ENCODE peak calls at places on chromosomes 5 and 9, in five cellular contexts. J is stomach, W is breast epithelium, F is ovary, E is A549. P is an unnamed sample.

GRCh38 chr5:51684794-51685355 is 301.6 kb downstream of the ISL1 start:
- DNase-seq in J (no peak), W (no peak), E (no peak), F (no peak), P (no peak)

GRCh38 chr5:84430863-84431663 is 46.4 kb upstream of the EDIL3 start:
- DNase-seq in W (no peak), E (no peak), F (no peak), J (no peak), P (no peak)

GRCh38 chr9:133889498-133890301 is 102.4 kb downstream of the VAV2 start:
- DNase-seq in J (no peak), W (no peak), F (no peak), E (peak), P (no peak)

GRCh38 chr9:129222691-129223218 is 44.7 kb upstream of the IER5L start:
- DNase-seq in J (no peak), F (no peak), E (no peak), W (no peak), P (no peak)

GRCh38 chr9:126614455-126615248 is 924 bp downstream of the LMX1B start:
- DNase-seq in F (no peak), W (no peak), E (no peak), J (no peak), P (peak)

GRCh38 chr5:127092690-127093089 is 19.4 kb upstream of the C5orf63 start:
- DNase-seq in E (no peak), W (no peak), J (no peak), F (no peak), P (no peak)

GRCh38 chr9:133233681-133234432 is 24.8 kb upstream of the OBP2B start:
- DNase-seq in J (no peak), F (peak), W (peak), E (no peak), P (no peak)

GRCh38 chr9:125549465-125550215 is 157.4 kb downstream of the MAPKAP1 start:
- DNase-seq in J (peak), E (no peak), F (peak), W (peak), P (no peak)

GRCh38 chr5:71923755-71924154 is 183.5 kb upstream of the MAP1B start:
- DNase-seq in J (no peak), E (no peak), F (no peak), W (no peak), P (no peak)

GRCh38 chr5:93348231-93348630 is 232.8 kb downstream of the NR2F1-AS1 start:
- DNase-seq in E (no peak), F (no peak), W (no peak), J (no peak), P (no peak)

GRCh38 chr5:144460608-144461007 is 289.9 kb downstream of the KCTD16 start:
- DNase-seq in W (no peak), F (no peak), J (no peak), E (no peak), P (no peak)

DNA sequence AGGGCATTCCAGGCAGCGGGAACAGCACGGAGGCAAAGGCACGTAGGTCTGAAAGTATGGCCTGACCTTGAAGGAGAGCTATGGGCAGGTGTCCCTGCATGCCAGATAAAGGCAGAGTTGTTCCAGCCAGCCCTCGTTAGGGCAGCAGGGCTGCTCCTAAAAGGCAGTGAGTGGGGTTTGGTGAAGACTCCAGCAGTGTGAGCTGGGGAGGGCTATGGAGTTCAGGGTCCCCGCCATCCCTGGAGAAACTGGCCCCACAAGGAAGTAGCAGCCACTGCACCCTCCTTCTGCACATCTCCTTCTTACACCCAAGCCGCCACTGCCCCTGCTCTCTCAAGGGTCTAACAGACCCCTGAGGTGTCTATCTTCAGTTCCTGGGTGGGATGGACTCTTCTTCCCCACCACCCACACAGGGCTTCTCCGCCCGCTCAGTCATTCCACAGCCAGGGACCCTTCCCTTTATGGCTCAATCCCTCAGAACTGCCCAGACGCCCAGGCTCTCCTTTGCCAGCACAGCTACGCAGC is 1.4 kb downstream of the AKNA start:
- DNase-seq in F (no peak), J (no peak), E (no peak), W (no peak), P (peak)
- H3K27ac ChIP-seq in F (peak), J (peak), E (no peak), W (peak), P (peak)

DNA sequence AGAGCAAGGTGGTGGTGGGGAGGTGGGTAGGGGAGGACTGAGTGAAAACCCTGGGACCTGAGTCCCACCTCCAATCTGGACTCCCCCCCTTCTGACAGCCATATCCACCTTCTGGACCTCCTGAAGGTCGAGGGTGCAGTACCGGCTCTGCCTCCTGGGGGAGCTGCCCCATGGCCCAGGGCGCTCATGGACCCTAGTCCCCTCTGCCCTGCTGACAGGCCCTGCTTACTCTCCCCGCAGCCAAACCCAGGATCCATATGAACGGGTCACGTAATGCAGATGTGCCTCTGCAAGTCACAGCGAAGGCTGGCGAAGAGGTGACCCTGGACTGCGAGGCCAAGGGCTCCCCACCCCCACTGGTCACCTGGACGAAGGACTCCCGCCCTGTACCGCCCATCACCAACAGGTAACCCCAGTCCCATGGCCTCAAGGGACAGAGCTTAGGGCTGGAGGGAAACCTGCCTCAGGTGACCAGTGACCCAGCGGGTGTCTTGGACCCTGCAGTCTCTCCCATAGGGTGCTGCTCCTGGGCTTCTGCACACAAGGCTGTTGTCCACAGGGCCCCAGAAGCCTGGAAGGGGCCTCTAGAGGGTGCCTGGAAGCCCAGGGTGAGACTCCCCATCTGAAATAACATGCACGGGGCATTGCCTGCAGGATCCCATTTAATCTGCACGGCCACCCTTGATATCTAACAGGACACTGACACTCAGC is 61.7 kb downstream of the HMCN2 start:
- DNase-seq in E (no peak), F (no peak), J (no peak), W (no peak), P (no peak)
- TF ChIP-seq CTCF in E (peak), F (no peak), J (no peak), W (no peak), P (no peak)

GRCh38 chr9:86202338-86202882 is 57.0 kb downstream of the C9orf153 start:
- DNase-seq in W (no peak), E (peak), F (no peak), J (no peak), P (peak)

GRCh38 chr9:86201474-86202337 is 57.8 kb downstream of the C9orf153 start:
- DNase-seq in F (no peak), J (no peak), E (no peak), W (no peak), P (no peak)

DNA sequence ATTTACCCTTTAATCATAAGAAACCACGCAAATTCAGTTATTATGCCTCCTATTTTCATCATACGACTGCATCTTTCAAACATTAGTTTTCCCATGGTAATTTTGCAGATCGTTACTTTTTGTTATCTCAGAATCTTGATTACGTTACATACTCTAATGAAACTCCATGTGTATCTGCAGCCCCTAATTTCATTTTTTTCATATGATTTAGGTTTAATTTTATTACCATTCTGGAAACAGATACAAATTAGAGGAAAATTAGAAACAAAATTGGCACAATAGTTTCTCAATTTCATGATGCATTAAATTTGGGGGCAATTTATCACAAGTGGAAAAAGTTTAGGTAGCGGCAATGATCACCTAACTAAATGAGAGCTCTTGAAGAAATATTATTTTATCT is 52.3 kb downstream of the C9orf153 start:
- DNase-seq in F (no peak), E (no peak), J (no peak), W (no peak), P (no peak)
- TF ChIP-seq POLR2A in F (no peak), E (no peak), J (no peak), W (no peak), P (no peak)

GRCh38 chr5:65811895-65812294 is 89.9 kb downstream of the NLN start:
- DNase-seq in F (no peak), E (no peak), J (peak), W (no peak), P (peak)

GRCh38 chr5:65812648-65813047 is 90.6 kb downstream of the NLN start:
- DNase-seq in E (no peak), W (no peak), F (no peak), J (peak), P (no peak)

GRCh38 chr5:65808818-65809217 is 86.8 kb downstream of the NLN start:
- DNase-seq in F (no peak), E (peak), W (no peak), J (no peak), P (no peak)

GRCh38 chr5:65809817-65810531 is 88.0 kb downstream of the NLN start:
- DNase-seq in W (no peak), F (peak), J (peak), E (peak), P (peak)

DNA sequence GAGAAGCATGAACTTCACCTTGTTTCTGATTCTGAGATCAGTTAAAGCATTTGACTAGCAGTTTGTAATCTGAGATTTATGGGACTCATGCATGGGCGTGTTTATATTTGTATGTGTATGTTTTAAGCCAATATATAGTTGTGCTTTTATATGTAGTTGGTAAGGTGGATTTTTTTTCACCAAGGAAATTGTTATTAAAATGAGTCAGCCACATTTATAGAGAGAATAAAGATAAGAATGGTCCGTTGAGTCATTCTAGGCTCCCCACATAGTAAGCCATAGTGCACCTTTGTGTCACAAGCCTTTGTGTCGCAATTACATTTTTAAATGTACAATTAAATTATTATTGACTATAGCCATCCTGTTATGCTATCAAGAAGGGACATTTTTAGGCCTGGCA is 89.0 kb downstream of the NLN start:
- DNase-seq in J (no peak), E (peak), F (no peak), W (no peak), P (no peak)
- H3K27ac ChIP-seq in J (peak), E (peak), F (no peak), W (no peak), P (peak)